ENCODE peak calls at places on chromosomes 1 and 21, in six cellular contexts. One of them, this sample, is unnamed.

GRCh38 chr1:155889566-155889965 is 21.6 kb downstream of the RIT1 start:
- DNase-seq in fibroblast of mammary gland: no peak
- DNase-seq in epithelial cell of esophagus: no peak
- DNase-seq in osteoblast: no peak
- DNase-seq in astrocyte of the spinal cord: peak; percentile 15
- DNase-seq in fibroblast of lung: peak; percentile 59
- DNase-seq in this sample: no peak

GRCh38 chr21:36703626-36704280 is 4.8 kb downstream of the SIM2 start:
- DNase-seq in fibroblast of mammary gland: no peak
- DNase-seq in epithelial cell of esophagus: no peak
- DNase-seq in fibroblast of lung: no peak
- DNase-seq in astrocyte of the spinal cord: no peak
- DNase-seq in osteoblast: peak; percentile 51
- DNase-seq in this sample: no peak

GRCh38 chr1:60984066-60984799 is 98.1 kb upstream of the NFIA start:
- DNase-seq in fibroblast of lung: peak; percentile 61
- DNase-seq in fibroblast of mammary gland: peak; percentile 74
- DNase-seq in osteoblast: peak; percentile 68
- DNase-seq in epithelial cell of esophagus: no peak
- DNase-seq in astrocyte of the spinal cord: peak; percentile 43
- DNase-seq in this sample: peak; percentile 19

GRCh38 chr1:67831850-67832513 is 1.3 kb downstream of the GNG12 start:
- DNase-seq in epithelial cell of esophagus: peak; percentile 72
- DNase-seq in fibroblast of lung: peak; percentile 75
- DNase-seq in astrocyte of the spinal cord: peak; percentile 78
- DNase-seq in osteoblast: peak; percentile 95
- DNase-seq in fibroblast of mammary gland: peak; percentile 83
- DNase-seq in this sample: peak; percentile 67

GRCh38 chr1:186187601-186188000 is 187.5 kb downstream of the TPR start:
- DNase-seq in astrocyte of the spinal cord: peak; percentile 45
- DNase-seq in epithelial cell of esophagus: peak; percentile 77
- DNase-seq in osteoblast: no peak
- DNase-seq in fibroblast of mammary gland: no peak
- DNase-seq in fibroblast of lung: no peak
- DNase-seq in this sample: no peak

GRCh38 chr1:27559466-27560030 is 44.4 kb downstream of the AHDC1 start:
- DNase-seq in fibroblast of lung: no peak
- DNase-seq in astrocyte of the spinal cord: no peak
- DNase-seq in osteoblast: no peak
- DNase-seq in epithelial cell of esophagus: no peak
- DNase-seq in fibroblast of mammary gland: no peak
- DNase-seq in this sample: no peak

GRCh38 chr1:63833346-63834065 is 59.7 kb downstream of the ROR1 start:
- DNase-seq in fibroblast of mammary gland: no peak
- DNase-seq in osteoblast: no peak
- DNase-seq in epithelial cell of esophagus: no peak
- DNase-seq in fibroblast of lung: no peak
- DNase-seq in astrocyte of the spinal cord: no peak
- DNase-seq in this sample: peak; percentile 52

GRCh38 chr1:154157520-154158306 is 2.8 kb upstream of the NUP210L start:
- DNase-seq in fibroblast of lung: peak; percentile 70
- DNase-seq in epithelial cell of esophagus: peak; percentile 15
- DNase-seq in osteoblast: peak; percentile 75
- DNase-seq in fibroblast of mammary gland: peak; percentile 15
- DNase-seq in astrocyte of the spinal cord: no peak
- DNase-seq in this sample: no peak

GRCh38 chr1:11610629-11611180 is 43.5 kb downstream of the FBXO2 start:
- DNase-seq in fibroblast of lung: no peak
- DNase-seq in osteoblast: no peak
- DNase-seq in fibroblast of mammary gland: no peak
- DNase-seq in epithelial cell of esophagus: no peak
- DNase-seq in astrocyte of the spinal cord: no peak
- DNase-seq in this sample: no peak

GRCh38 chr21:28794341-28794970 is 198.2 kb downstream of the LTN1 start:
- DNase-seq in fibroblast of mammary gland: no peak
- DNase-seq in osteoblast: no peak
- DNase-seq in epithelial cell of esophagus: no peak
- DNase-seq in astrocyte of the spinal cord: no peak
- DNase-seq in fibroblast of lung: no peak
- DNase-seq in this sample: peak; percentile 20

GRCh38 chr1:232145768-232146167 is 484.2 kb downstream of the SIPA1L2 start:
- DNase-seq in fibroblast of mammary gland: peak; percentile 7
- DNase-seq in astrocyte of the spinal cord: no peak
- DNase-seq in epithelial cell of esophagus: no peak
- DNase-seq in osteoblast: peak; percentile 1
- DNase-seq in fibroblast of lung: peak; percentile 24
- DNase-seq in this sample: no peak

GRCh38 chr21:44275041-44275440 is 10.6 kb upstream of the AIRE start:
- DNase-seq in osteoblast: no peak
- DNase-seq in epithelial cell of esophagus: no peak
- DNase-seq in fibroblast of lung: no peak
- DNase-seq in fibroblast of mammary gland: no peak
- DNase-seq in astrocyte of the spinal cord: no peak
- DNase-seq in this sample: no peak

GRCh38 chr1:78840447-78841251 is 165.9 kb downstream of the ADGRL4 start:
- DNase-seq in astrocyte of the spinal cord: peak; percentile 89
- DNase-seq in fibroblast of mammary gland: peak; percentile 84
- DNase-seq in fibroblast of lung: peak; percentile 92
- DNase-seq in epithelial cell of esophagus: peak; percentile 74
- DNase-seq in osteoblast: peak; percentile 71
- DNase-seq in this sample: peak; percentile 71

GRCh38 chr1:153919879-153920852 is 2.6 kb downstream of the GATAD2B start:
- DNase-seq in fibroblast of lung: peak; percentile 18
- DNase-seq in astrocyte of the spinal cord: peak; percentile 28
- DNase-seq in epithelial cell of esophagus: peak; percentile 15
- DNase-seq in fibroblast of mammary gland: peak; percentile 53
- DNase-seq in osteoblast: peak; percentile 70
- DNase-seq in this sample: peak; percentile 28

GRCh38 chr1:160214481-160215140 is 9.4 kb downstream of the PEA15 start:
- DNase-seq in fibroblast of lung: no peak
- DNase-seq in epithelial cell of esophagus: peak; percentile 38
- DNase-seq in fibroblast of mammary gland: no peak
- DNase-seq in osteoblast: no peak
- DNase-seq in astrocyte of the spinal cord: no peak
- DNase-seq in this sample: no peak

GRCh38 chr1:210597555-210598134 is 268.9 kb downstream of the HHAT start:
- DNase-seq in fibroblast of lung: peak; percentile 98
- DNase-seq in fibroblast of mammary gland: peak; percentile 91
- DNase-seq in osteoblast: peak; percentile 61
- DNase-seq in astrocyte of the spinal cord: peak; percentile 95
- DNase-seq in epithelial cell of esophagus: peak; percentile 91
- DNase-seq in this sample: peak; percentile 96

GRCh38 chr1:198631292-198631691 is 7.5 kb upstream of the PTPRC start:
- DNase-seq in epithelial cell of esophagus: no peak
- DNase-seq in osteoblast: peak; percentile 31
- DNase-seq in fibroblast of lung: no peak
- DNase-seq in fibroblast of mammary gland: no peak
- DNase-seq in astrocyte of the spinal cord: no peak
- DNase-seq in this sample: no peak

GRCh38 chr21:35578350-35578782 is 482.0 kb downstream of the SETD4 start:
- DNase-seq in osteoblast: peak; percentile 31
- DNase-seq in astrocyte of the spinal cord: peak; percentile 81
- DNase-seq in epithelial cell of esophagus: peak; percentile 92
- DNase-seq in fibroblast of lung: peak; percentile 95
- DNase-seq in fibroblast of mammary gland: peak; percentile 99
- DNase-seq in this sample: peak; percentile 93

GRCh38 chr1:29824478-29825273 is 588.4 kb downstream of the PTPRU start:
- DNase-seq in fibroblast of lung: no peak
- DNase-seq in fibroblast of mammary gland: no peak
- DNase-seq in epithelial cell of esophagus: no peak
- DNase-seq in osteoblast: no peak
- DNase-seq in astrocyte of the spinal cord: no peak
- DNase-seq in this sample: no peak

GRCh38 chr1:167404161-167404888 is 114.0 kb downstream of the CD247 start:
- DNase-seq in epithelial cell of esophagus: no peak
- DNase-seq in astrocyte of the spinal cord: no peak
- DNase-seq in fibroblast of lung: no peak
- DNase-seq in fibroblast of mammary gland: no peak
- DNase-seq in osteoblast: no peak
- DNase-seq in this sample: no peak

GRCh38 chr1:29122662-29122986 is 1.1 kb downstream of the TMEM200B start:
- DNase-seq in fibroblast of mammary gland: peak; percentile 87
- DNase-seq in astrocyte of the spinal cord: peak; percentile 83
- DNase-seq in epithelial cell of esophagus: peak; percentile 46
- DNase-seq in osteoblast: peak; percentile 99
- DNase-seq in fibroblast of lung: peak; percentile 73
- DNase-seq in this sample: peak; percentile 86

GRCh38 chr1:232381676-232382075 is 248.3 kb downstream of the SIPA1L2 start:
- DNase-seq in osteoblast: no peak
- DNase-seq in astrocyte of the spinal cord: no peak
- DNase-seq in fibroblast of mammary gland: no peak
- DNase-seq in fibroblast of lung: no peak
- DNase-seq in epithelial cell of esophagus: no peak
- DNase-seq in this sample: no peak

GRCh38 chr21:25025596-25025995 is 581.7 kb downstream of the MRPL39 start:
- DNase-seq in astrocyte of the spinal cord: no peak
- DNase-seq in epithelial cell of esophagus: no peak
- DNase-seq in fibroblast of mammary gland: no peak
- DNase-seq in osteoblast: no peak
- DNase-seq in fibroblast of lung: no peak
- DNase-seq in this sample: no peak

GRCh38 chr1:109373051-109373593 is 24.6 kb downstream of the SORT1 start:
- DNase-seq in epithelial cell of esophagus: no peak
- DNase-seq in astrocyte of the spinal cord: no peak
- DNase-seq in fibroblast of mammary gland: no peak
- DNase-seq in osteoblast: no peak
- DNase-seq in fibroblast of lung: no peak
- DNase-seq in this sample: no peak

GRCh38 chr21:45073301-45074047 is 906 bp upstream of the ADARB1 start:
- DNase-seq in fibroblast of lung: no peak
- DNase-seq in fibroblast of mammary gland: peak; percentile 19
- DNase-seq in epithelial cell of esophagus: peak; percentile 64
- DNase-seq in osteoblast: peak; percentile 88
- DNase-seq in astrocyte of the spinal cord: no peak
- DNase-seq in this sample: peak; percentile 15

GRCh38 chr1:180646547-180646946 is 14.7 kb downstream of the XPR1 start:
- DNase-seq in astrocyte of the spinal cord: no peak
- DNase-seq in fibroblast of mammary gland: no peak
- DNase-seq in epithelial cell of esophagus: no peak
- DNase-seq in osteoblast: no peak
- DNase-seq in fibroblast of lung: no peak
- DNase-seq in this sample: no peak

GRCh38 chr1:19809044-19809750 is 5.9 kb downstream of the RNF186 start:
- DNase-seq in fibroblast of lung: no peak
- DNase-seq in fibroblast of mammary gland: no peak
- DNase-seq in astrocyte of the spinal cord: no peak
- DNase-seq in epithelial cell of esophagus: no peak
- DNase-seq in osteoblast: no peak
- DNase-seq in this sample: no peak

GRCh38 chr1:201468844-201469644 is at the start of gene PHLDA3:
- DNase-seq in fibroblast of lung: peak; percentile 96
- DNase-seq in osteoblast: peak; percentile 97
- DNase-seq in epithelial cell of esophagus: peak; percentile 97
- DNase-seq in fibroblast of mammary gland: peak; percentile 84
- DNase-seq in astrocyte of the spinal cord: peak; percentile 96
- DNase-seq in this sample: peak; percentile 93
- TF ChIP-seq CTCF in fibroblast of lung: no peak
- TF ChIP-seq CTCF in osteoblast: no peak
- TF ChIP-seq CTCF in epithelial cell of esophagus: no peak
- TF ChIP-seq CTCF in fibroblast of mammary gland: no peak
- TF ChIP-seq CTCF in astrocyte of the spinal cord: no peak
- TF ChIP-seq CTCF in this sample: no peak

DNA sequence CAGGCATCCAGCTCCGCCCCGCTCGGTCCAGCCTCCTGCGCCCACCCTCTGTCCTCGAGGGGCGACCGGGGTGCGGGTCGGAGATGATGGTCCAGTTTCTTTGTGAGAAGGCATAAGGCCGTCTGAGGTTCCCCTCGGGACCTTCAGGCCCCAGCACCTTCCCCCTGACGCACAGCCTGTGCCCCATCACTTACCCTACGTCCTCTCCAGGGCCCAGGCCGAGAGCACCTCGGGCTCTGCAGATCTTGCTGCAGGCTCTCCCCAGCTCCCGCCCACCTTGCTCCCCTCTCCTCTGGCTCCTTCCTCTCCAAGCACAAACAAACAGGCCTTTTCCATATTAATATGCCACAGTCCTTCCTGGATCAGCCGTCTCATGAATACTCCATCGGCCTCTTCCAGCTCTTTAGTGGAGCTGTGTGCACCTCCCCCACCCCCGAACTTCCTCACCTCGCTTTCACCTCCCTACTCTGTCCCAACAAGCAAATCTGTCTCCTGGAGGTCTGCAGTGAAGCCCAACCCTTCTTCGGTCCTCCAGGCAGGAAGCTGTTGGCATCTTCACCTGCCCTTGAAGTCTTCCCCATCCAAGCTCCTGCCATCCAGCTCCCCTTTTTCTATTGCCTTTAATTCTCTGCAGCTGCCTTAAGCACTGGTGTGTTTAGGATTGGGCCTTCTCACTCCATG is 448 bp upstream of the COL9A2 start:
- DNase-seq in fibroblast of mammary gland: no peak
- DNase-seq in astrocyte of the spinal cord: no peak
- DNase-seq in epithelial cell of esophagus: no peak
- DNase-seq in fibroblast of lung: no peak
- DNase-seq in osteoblast: peak; percentile 53
- DNase-seq in this sample: no peak
- H3K4me3 ChIP-seq in fibroblast of mammary gland: no peak overlapping the region
- H3K4me3 ChIP-seq in astrocyte of the spinal cord: no peak overlapping the region
- H3K4me3 ChIP-seq in epithelial cell of esophagus: no peak overlapping the region
- H3K4me3 ChIP-seq in fibroblast of lung: no peak overlapping the region
- H3K4me3 ChIP-seq in osteoblast: no peak overlapping the region
- H3K4me3 ChIP-seq in this sample: no peak overlapping the region

GRCh38 chr1:40161888-40162397 is 756 bp downstream of the RLF start:
- DNase-seq in astrocyte of the spinal cord: no peak
- DNase-seq in osteoblast: peak; percentile 62
- DNase-seq in epithelial cell of esophagus: no peak
- DNase-seq in fibroblast of lung: no peak
- DNase-seq in fibroblast of mammary gland: peak; percentile 12
- DNase-seq in this sample: no peak
- TF ChIP-seq CTCF in astrocyte of the spinal cord: no peak
- TF ChIP-seq CTCF in osteoblast: no peak
- TF ChIP-seq CTCF in epithelial cell of esophagus: no peak
- TF ChIP-seq CTCF in fibroblast of lung: no peak
- TF ChIP-seq CTCF in fibroblast of mammary gland: no peak
- TF ChIP-seq CTCF in this sample: no peak

GRCh38 chr1:225768662-225769426 is 8.8 kb upstream of the SRP9 start:
- DNase-seq in astrocyte of the spinal cord: no peak
- DNase-seq in fibroblast of lung: no peak
- DNase-seq in osteoblast: peak; percentile 48
- DNase-seq in epithelial cell of esophagus: peak; percentile 67
- DNase-seq in fibroblast of mammary gland: no peak
- DNase-seq in this sample: no peak
- H3K4me3 ChIP-seq in astrocyte of the spinal cord: no peak overlapping the region
- H3K4me3 ChIP-seq in fibroblast of lung: no peak overlapping the region
- H3K4me3 ChIP-seq in osteoblast: no peak overlapping the region
- H3K4me3 ChIP-seq in epithelial cell of esophagus: no peak overlapping the region
- H3K4me3 ChIP-seq in fibroblast of mammary gland: no peak overlapping the region
- H3K4me3 ChIP-seq in this sample: no peak overlapping the region

GRCh38 chr1:18560692-18561091 is 70.0 kb upstream of the PAX7 start:
- DNase-seq in epithelial cell of esophagus: no peak
- DNase-seq in osteoblast: no peak
- DNase-seq in astrocyte of the spinal cord: no peak
- DNase-seq in fibroblast of lung: no peak
- DNase-seq in fibroblast of mammary gland: no peak
- DNase-seq in this sample: no peak
- TF ChIP-seq CTCF in epithelial cell of esophagus: no peak
- TF ChIP-seq CTCF in osteoblast: no peak
- TF ChIP-seq CTCF in astrocyte of the spinal cord: no peak
- TF ChIP-seq CTCF in fibroblast of lung: no peak
- TF ChIP-seq CTCF in fibroblast of mammary gland: no peak
- TF ChIP-seq CTCF in this sample: no peak